ENCODE peak calls at places on chromosomes 3 and 15, in seven cellular contexts. S, M, V, J, I, H and K are unnamed samples.
A peak's percentile ranks its signal among the peaks of the same experiment; 100 is the strongest.

GRCh38 chr15:59687831-59688230 is 1.3 kb downstream of the BNIP2 start:
- DNase-seq in J (no peak), M (no peak), H (no peak), S (peak; percentile 5), V (no peak), I (no peak), K (no peak)

GRCh38 chr15:78457101-78457500 is 19.1 kb downstream of the IREB2 start:
- DNase-seq in I (no peak), J (no peak), S (no peak), H (no peak), V (no peak), M (no peak), K (no peak)

GRCh38 chr3:10744098-10744465 is 71.9 kb upstream of the SLC6A11 start:
- DNase-seq in M (no peak), J (no peak), S (no peak), I (no peak), V (no peak), H (no peak), K (no peak)

GRCh38 chr3:189458536-189458935 is 172.7 kb upstream of the TP63 start:
- DNase-seq in V (no peak), M (no peak), J (no peak), S (no peak), H (peak; percentile 33), I (no peak), K (no peak)

GRCh38 chr3:81910244-81910852 is 148.9 kb upstream of the GBE1 start:
- DNase-seq in S (peak; percentile 21), I (no peak), V (no peak), M (no peak), H (no peak), J (no peak), K (no peak)

GRCh38 chr3:75220932-75221331 is 443.2 kb upstream of the FRG2C start:
- DNase-seq in S (no peak), H (no peak), J (no peak), I (no peak), M (no peak), V (no peak), K (no peak)

GRCh38 chr3:136954980-136955780 is 2.6 kb upstream of the IL20RB start:
- DNase-seq in V (no peak), J (no peak), S (no peak), M (no peak), H (no peak), I (no peak), K (no peak)

GRCh38 chr3:76873509-76874242 is 166.2 kb upstream of the ROBO2 start:
- DNase-seq in I (no peak), M (no peak), V (no peak), S (no peak), H (no peak), J (no peak), K (no peak)

GRCh38 chr15:48617619-48618018 is 27.9 kb downstream of the FBN1 start:
- DNase-seq in J (peak; percentile 18), V (no peak), M (peak; percentile 52), H (peak; percentile 40), I (peak; percentile 84), S (no peak), K (no peak)

GRCh38 chr3:15300318-15301078 is 31.9 kb downstream of the SH3BP5 start:
- DNase-seq in V (no peak), J (no peak), S (no peak), I (peak; percentile 66), M (no peak), H (no peak), K (no peak)

GRCh38 chr3:140007946-140008692 is 73.1 kb downstream of the CLSTN2 start:
- DNase-seq in H (no peak), I (no peak), S (no peak), V (no peak), M (no peak), J (no peak), K (peak; percentile 91)

GRCh38 chr3:71011565-71012287 is 571.8 kb downstream of the FOXP1 start:
- DNase-seq in I (no peak), J (no peak), S (peak; percentile 34), M (no peak), V (no peak), H (no peak), K (no peak)

GRCh38 chr3:13494463-13495350 is 14.6 kb downstream of the HDAC11 start:
- DNase-seq in S (no peak), J (no peak), M (no peak), I (no peak), V (no peak), H (no peak), K (no peak)

GRCh38 chr15:25739687-25740121 is 123.4 kb downstream of the ATP10A start:
- DNase-seq in H (no peak), V (no peak), S (peak; percentile 12), J (no peak), M (no peak), I (no peak), K (peak; percentile 89)

GRCh38 chr3:52779411-52780297 is 2.3 kb downstream of the ITIH1 start:
- DNase-seq in V (no peak), I (peak; percentile 53), S (peak; percentile 41), H (peak; percentile 18), M (no peak), J (no peak), K (peak; percentile 91)

GRCh38 chr15:78046796-78047341 is 30.6 kb downstream of the TBC1D2B start:
- DNase-seq in S (no peak), H (peak; percentile 36), M (no peak), I (no peak), V (no peak), J (peak; percentile 42), K (no peak)

GRCh38 chr15:86595741-86596140 is 516.1 kb downstream of the AGBL1 start:
- DNase-seq in J (no peak), V (no peak), I (no peak), S (no peak), M (no peak), H (no peak), K (no peak)

GRCh38 chr3:61975199-61975598 is 398.2 kb downstream of the FEZF2 start:
- DNase-seq in J (no peak), V (no peak), H (no peak), I (no peak), M (no peak), S (no peak), K (no peak)

GRCh38 chr15:40308844-40309189 is 1.1 kb upstream of the PLCB2 start:
- DNase-seq in H (no peak), I (peak; percentile 70), S (no peak), M (no peak), J (peak; percentile 34), V (no peak), K (no peak)

GRCh38 chr15:73727330-73728018 is 25.7 kb downstream of the INSYN1 start:
- DNase-seq in V (no peak), S (no peak), I (no peak), M (no peak), J (no peak), H (no peak), K (no peak)

GRCh38 chr3:53890726-53891499 is 746 bp downstream of the SELENOK start:
- DNase-seq in M (no peak), J (peak; percentile 54), H (peak; percentile 57), S (no peak), V (no peak), I (no peak), K (no peak)

GRCh38 chr3:40185029-40185695 is 124.3 kb upstream of the EIF1B start:
- DNase-seq in J (no peak), V (no peak), M (no peak), S (peak; percentile 53), I (no peak), H (no peak), K (no peak)

GRCh38 chr15:76844096-76844495 is 61.0 kb downstream of the SCAPER start:
- DNase-seq in I (no peak), J (no peak), H (no peak), V (no peak), M (no peak), S (no peak), K (no peak)

DNA sequence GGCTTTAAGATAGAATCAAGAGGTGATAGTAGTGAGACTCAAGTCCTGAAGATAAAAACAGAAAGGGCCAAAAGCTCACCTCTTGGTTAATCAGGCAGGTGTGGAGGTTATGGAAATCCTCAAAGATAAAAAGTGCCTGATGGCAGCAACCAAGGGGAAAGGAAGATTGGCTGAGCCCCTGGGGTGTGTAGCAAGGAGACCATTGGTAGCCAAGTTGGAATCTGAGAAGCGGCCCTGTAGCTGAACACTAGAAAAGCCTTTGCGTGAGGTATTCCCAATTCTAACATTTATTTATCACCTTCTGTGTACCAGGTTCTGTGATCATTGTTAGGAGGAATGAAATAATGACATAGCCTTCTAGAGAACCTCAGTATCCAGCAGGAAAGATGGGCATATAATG is 98.9 kb downstream of the ZNF609 start:
- DNase-seq in H (no peak), I (no peak), M (no peak), J (no peak), S (no peak), V (no peak), K (no peak)
- TF ChIP-seq EP300 in H (no peak), I (no peak), M (no peak), J (no peak), S (no peak), V (no peak), K (no peak)

GRCh38 chr15:90871097-90871715 is 2.8 kb downstream of the FURIN start:
- DNase-seq in M (peak; percentile 43), S (no peak), J (peak; percentile 41), V (no peak), H (no peak), I (no peak), K (no peak)
- TF ChIP-seq POLR2A in M (no peak), S (peak; percentile 10), J (peak; percentile 6), V (no peak), H (no peak), I (no peak), K (no peak)

DNA sequence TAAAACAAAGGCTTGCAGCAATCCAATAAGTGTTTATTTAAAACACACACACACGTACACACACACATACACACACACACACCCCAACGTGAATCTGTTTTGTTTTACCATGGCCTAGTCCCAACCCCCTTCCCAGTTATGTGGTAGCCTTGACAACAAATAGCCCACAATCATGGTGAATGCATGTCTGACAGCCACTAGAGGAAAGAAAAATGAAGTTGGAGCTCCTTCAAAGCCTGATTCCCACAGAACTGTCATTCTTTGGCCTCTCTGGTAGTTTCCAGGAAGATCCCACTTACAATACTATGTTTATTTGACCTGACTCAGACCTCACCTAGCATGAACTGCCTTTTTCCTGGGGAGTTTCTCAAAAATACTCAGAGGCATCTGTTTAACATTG is 65.1 kb downstream of the FAIM start:
- DNase-seq in M (no peak), S (no peak), I (no peak), J (no peak), V (no peak), H (no peak), K (no peak)
- TF ChIP-seq CTCF in M (no peak), S (no peak), I (no peak), J (no peak), V (no peak), H (no peak), K (no peak)

GRCh38 chr15:89907289-89907688 is 5.5 kb downstream of the ARPIN start:
- DNase-seq in H (no peak), I (no peak), M (no peak), V (no peak), S (no peak), J (no peak), K (no peak)

GRCh38 chr15:89903015-89903857 is 9.4 kb upstream of the AP3S2 start:
- DNase-seq in S (no peak), H (no peak), J (no peak), I (no peak), V (no peak), M (no peak), K (no peak)

GRCh38 chr15:89905846-89906378 is 6.8 kb downstream of the ARPIN start:
- DNase-seq in S (no peak), V (no peak), J (no peak), I (no peak), H (no peak), M (no peak), K (no peak)

GRCh38 chr15:89903858-89904130 is 9.0 kb downstream of the ARPIN start:
- DNase-seq in M (no peak), H (no peak), S (no peak), I (no peak), V (no peak), J (no peak), K (no peak)

GRCh38 chr15:89904519-89904918 is 8.2 kb downstream of the ARPIN start:
- DNase-seq in S (no peak), H (no peak), I (no peak), M (no peak), J (no peak), V (no peak), K (no peak)
- TF ChIP-seq EP300 in S (no peak), H (no peak), I (no peak), M (no peak), J (no peak), V (no peak), K (no peak)